ENCODE peak calls at places on chromosomes 11 and 22, in ten cellular contexts. W is right lobe of liver; N is neural progenitor cell; P is CD4-positive, CD25-positive, alpha-beta regulatory T cell; F is GM23338; U is kidney; J is cardiac muscle cell; Z is heart right ventricle; T is colonic mucosa; L is PC-9. Q is an unnamed sample.

GRCh38 chr22:19223617-19224016 is 45.1 kb upstream of the SLC25A1 start:
- DNase-seq in W (no peak), N (no peak), P (no peak), F (no peak), U (no peak), J (no peak), Z (no peak), T (no peak), L (no peak), Q (no peak)

GRCh38 chr11:35419713-35420333 is 465 bp upstream of the SLC1A2 start:
- DNase-seq in W (no peak), N (peak; percentile 29), P (no peak), F (peak; percentile 22), U (peak; percentile 69), J (peak; percentile 13), Z (peak; percentile 8), T (no peak), L (no peak), Q (no peak)

GRCh38 chr11:10828407-10828806 is 19.7 kb upstream of the EIF4G2 start:
- DNase-seq in W (no peak), N (no peak), P (no peak), F (no peak), U (no peak), J (no peak), Z (no peak), T (no peak), L (no peak), Q (no peak)

GRCh38 chr11:118715245-118715807 is 35.9 kb upstream of the TREH start:
- DNase-seq in W (no peak), N (no peak), P (no peak), F (no peak), U (no peak), J (peak; percentile 10), Z (no peak), T (no peak), L (no peak), Q (peak; percentile 64)

GRCh38 chr11:116396332-116396731 is 376.5 kb downstream of the BUD13 start:
- DNase-seq in W (no peak), N (no peak), P (no peak), F (no peak), U (no peak), J (no peak), Z (no peak), T (peak; percentile 19), L (no peak), Q (no peak)

GRCh38 chr22:42984814-42985540 is 30.0 kb downstream of the PACSIN2 start:
- DNase-seq in W (no peak), N (no peak), P (no peak), F (no peak), U (no peak), J (no peak), Z (no peak), T (no peak), L (no peak), Q (no peak)

GRCh38 chr11:112558691-112559090 is 298.0 kb upstream of the PLET1 start:
- DNase-seq in W (no peak), N (no peak), P (no peak), F (no peak), U (no peak), J (no peak), Z (no peak), T (no peak), L (no peak), Q (no peak)

GRCh38 chr11:123196060-123196714 is 1.1 kb upstream of the CLMP start:
- DNase-seq in W (no peak), N (peak; percentile 40), P (no peak), F (peak; percentile 84), U (no peak), J (no peak), Z (no peak), T (no peak), L (no peak), Q (no peak)

GRCh38 chr11:76752321-76753175 is 30.6 kb upstream of the TSKU start:
- DNase-seq in W (no peak), N (no peak), P (no peak), F (no peak), U (peak; percentile 90), J (no peak), Z (peak; percentile 87), T (peak; percentile 90), L (peak; percentile 73), Q (peak; percentile 93)

GRCh38 chr22:45341503-45341902 is 31.8 kb downstream of the FAM118A start:
- DNase-seq in W (no peak), N (no peak), P (no peak), F (no peak), U (no peak), J (peak; percentile 69), Z (peak; percentile 26), T (no peak), L (no peak), Q (peak; percentile 18)

GRCh38 chr11:114134870-114135269 is 75.4 kb downstream of the ZBTB16 start:
- DNase-seq in W (no peak), N (no peak), P (no peak), F (no peak), U (no peak), J (no peak), Z (no peak), T (no peak), L (no peak), Q (no peak)

GRCh38 chr22:23824476-23825245 is 14.1 kb downstream of the DERL3 start:
- DNase-seq in W (peak; percentile 48), N (no peak), P (no peak), F (no peak), U (peak; percentile 52), J (no peak), Z (no peak), T (no peak), L (no peak), Q (no peak)
- H3K36me3 ChIP-seq in W (peaks cover 13% of the 10 kb centered on the region), N (no peaks in the 10 kb centered on the region), P (peaks cover 64% of the 10 kb centered on the region), F (peaks cover 19% of the 10 kb centered on the region), U (peaks cover 30% of the 10 kb centered on the region), J (peaks cover 47% of the 10 kb centered on the region), Z (peaks cover 99% of the 10 kb centered on the region), T (peaks cover 25% of the 10 kb centered on the region), L (no peaks in the 10 kb centered on the region), Q (no peaks in the 10 kb centered on the region)

GRCh38 chr22:29816539-29816938 is 21.5 kb downstream of the ASCC2 start:
- DNase-seq in W (no peak), N (no peak), P (no peak), F (no peak), U (no peak), J (no peak), Z (no peak), T (no peak), L (no peak), Q (no peak)
- H3K27ac ChIP-seq in W (peak overlapping the region; percentile 56), N (no peak overlapping the region), P (no peak overlapping the region), F (no peak overlapping the region), U (no peak overlapping the region), J (no peak overlapping the region), Z (peak overlapping the region; percentile 70), T (no peak overlapping the region), L (no peak overlapping the region), Q (no peak overlapping the region)

DNA sequence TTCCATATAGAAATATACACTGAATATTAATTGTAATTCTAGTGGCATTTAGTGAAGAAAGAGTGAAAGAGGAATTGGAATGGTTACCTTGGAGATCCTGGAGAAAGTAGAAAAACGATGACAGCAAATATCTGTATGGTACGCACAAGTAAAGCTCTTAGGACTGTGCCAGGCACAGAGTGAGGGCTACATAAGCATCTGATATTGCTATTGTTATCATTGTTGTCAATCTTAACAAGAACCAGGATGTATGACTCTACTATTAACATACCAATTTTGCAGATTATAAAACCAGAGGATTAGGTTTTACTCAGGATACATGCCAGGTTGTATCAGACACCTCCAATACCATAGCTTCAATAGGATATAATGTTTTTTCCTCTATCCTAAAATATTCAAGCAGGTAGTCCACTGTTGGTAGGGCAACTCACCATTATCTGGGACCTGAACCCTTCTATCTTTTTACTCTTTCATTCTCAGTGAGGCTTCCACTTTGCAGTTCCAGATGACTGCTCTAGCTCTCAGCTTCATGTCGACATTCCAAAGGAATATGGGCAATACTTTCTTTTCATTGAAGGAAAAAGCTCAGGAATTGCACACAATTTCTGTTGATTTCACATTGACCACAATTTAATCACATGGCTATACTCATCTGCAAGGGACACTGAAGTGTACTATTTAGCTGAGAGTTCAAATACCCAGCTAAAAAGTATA is 73.2 kb downstream of the RAB38 start:
- DNase-seq in W (no peak), N (no peak), P (no peak), F (no peak), U (no peak), J (no peak), Z (no peak), T (no peak), L (no peak), Q (no peak)
- H3K4me3 ChIP-seq in W (no peak overlapping the region), N (no peak overlapping the region), P (no peak overlapping the region), F (no peak overlapping the region), U (no peak overlapping the region), J (no peak overlapping the region), Z (no peak overlapping the region), T (no peak overlapping the region), L (no peak overlapping the region), Q (no peak overlapping the region)

GRCh38 chr11:3089236-3090061 is 32.2 kb upstream of the CARS1 start:
- DNase-seq in W (no peak), N (no peak), P (no peak), F (no peak), U (peak; percentile 71), J (no peak), Z (no peak), T (no peak), L (no peak), Q (no peak)

GRCh38 chr11:3091081-3091845 is 34.0 kb upstream of the CARS1 start:
- DNase-seq in W (no peak), N (no peak), P (no peak), F (no peak), U (peak; percentile 64), J (no peak), Z (no peak), T (no peak), L (no peak), Q (no peak)

GRCh38 chr11:3088806-3089205 is 31.6 kb upstream of the CARS1 start:
- DNase-seq in W (no peak), N (no peak), P (no peak), F (no peak), U (peak; percentile 56), J (no peak), Z (no peak), T (no peak), L (no peak), Q (no peak)

GRCh38 chr11:3091846-3092602 is 34.8 kb upstream of the CARS1 start:
- DNase-seq in W (peak; percentile 77), N (peak; percentile 85), P (peak; percentile 64), F (peak; percentile 94), U (peak; percentile 84), J (peak; percentile 69), Z (peak; percentile 62), T (peak; percentile 86), L (peak; percentile 72), Q (peak; percentile 78)

DNA sequence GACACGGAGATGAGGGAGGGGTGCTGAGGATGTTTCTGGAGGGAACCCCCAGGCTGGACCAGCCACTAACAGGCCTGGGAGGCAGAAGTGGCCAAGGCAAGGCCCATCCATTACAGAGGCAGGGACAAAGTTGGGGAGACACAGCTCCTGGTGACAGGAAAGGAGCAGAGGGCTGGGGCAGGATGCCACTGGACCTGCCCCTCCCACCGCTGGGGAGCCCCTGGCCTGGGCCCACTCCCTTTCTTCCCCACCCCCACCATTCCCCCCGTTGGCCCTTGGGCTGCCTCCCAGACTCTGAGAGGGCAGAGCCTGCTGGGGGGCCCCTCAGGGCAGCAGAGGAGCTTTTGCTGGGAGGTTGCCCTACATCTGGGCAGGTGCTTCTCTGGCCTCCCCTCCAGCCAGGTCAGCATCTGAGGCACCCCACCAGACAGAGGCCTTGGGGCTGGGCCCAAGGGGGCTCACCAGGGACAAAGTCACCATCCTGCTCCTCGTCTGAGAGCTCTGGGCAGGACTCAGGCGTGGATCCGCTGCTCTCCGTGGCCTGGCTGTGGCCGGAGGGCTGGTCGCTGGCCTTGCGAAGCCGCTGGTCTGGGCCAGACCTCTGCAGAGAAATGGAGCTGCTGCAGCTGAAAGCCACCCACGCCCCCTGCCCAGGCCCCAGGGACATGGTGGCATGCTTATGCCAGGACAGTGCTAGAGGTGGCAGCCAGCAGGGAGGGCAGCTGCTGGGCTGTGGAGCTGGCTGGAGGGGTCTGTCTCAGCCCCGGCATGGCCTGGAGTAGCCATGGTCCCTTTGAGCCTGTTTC is 33.1 kb upstream of the CARS1 start:
- DNase-seq in W (no peak), N (no peak), P (no peak), F (no peak), U (peak; percentile 74), J (no peak), Z (no peak), T (no peak), L (no peak), Q (no peak)
- H3K36me3 ChIP-seq in W (no peaks in the 10 kb centered on the region), N (no peaks in the 10 kb centered on the region), P (no peaks in the 10 kb centered on the region), F (no peaks in the 10 kb centered on the region), U (no peaks in the 10 kb centered on the region), J (no peaks in the 10 kb centered on the region), Z (peaks cover 47% of the 10 kb centered on the region), T (no peaks in the 10 kb centered on the region), L (no peaks in the 10 kb centered on the region), Q (no peaks in the 10 kb centered on the region)

Q was measured in testis.